ENCODE peak calls at places on chromosomes 6 and 20, in ten cellular contexts. E is Right ventricle myocardium inferior; T is hypothalamus; F is ecto neural progenitor cell; C is amygdala; Q is WTC11; I is AG20443; G is GM23338; V is fibroblast of mammary gland; Z is activated CD4-positive, alpha-beta T cell treated with anti-CD3 and anti-CD28 coated beads for 1 hour. X is an unnamed sample.

GRCh38 chr6:163707385-163708355 is 293.2 kb downstream of the QKI start:
- DNase-seq in E (no peak), T (no peak), F (no peak), C (no peak), Q (no peak), I (no peak), G (no peak), V (peak), Z (no peak), X (no peak)

GRCh38 chr6:7891098-7891872 is 19.3 kb downstream of the TXNDC5 start:
- DNase-seq in E (no peak), T (no peak), F (no peak), C (no peak), Q (no peak), I (no peak), G (no peak), V (no peak), Z (no peak), X (no peak)

GRCh38 chr6:46221221-46221793 is 50.5 kb upstream of the ENPP5 start:
- DNase-seq in E (no peak), T (no peak), F (no peak), C (no peak), Q (no peak), I (peak), G (peak), V (peak), Z (no peak), X (no peak)

GRCh38 chr6:151230277-151230577 is 9.5 kb upstream of the AKAP12 start:
- DNase-seq in E (no peak), T (no peak), F (no peak), C (no peak), Q (no peak), I (no peak), G (peak), V (no peak), Z (no peak), X (no peak)

GRCh38 chr6:147061152-147061551 is 143.1 kb upstream of the STXBP5 start:
- DNase-seq in E (no peak), T (no peak), F (no peak), C (no peak), Q (no peak), I (no peak), G (no peak), V (no peak), Z (no peak), X (no peak)

GRCh38 chr6:54613596-54613995 is 233.0 kb upstream of the FAM83B start:
- DNase-seq in E (no peak), T (no peak), F (no peak), C (no peak), Q (no peak), I (no peak), G (no peak), V (no peak), Z (no peak), X (no peak)

GRCh38 chr6:26383624-26384417 is 913 bp downstream of the BTN2A2 start:
- DNase-seq in E (no peak), T (no peak), F (peak), C (no peak), Q (peak), I (peak), G (peak), V (peak), Z (no peak), X (peak)

GRCh38 chr6:37700266-37700973 is 2.7 kb upstream of the MDGA1 start:
- DNase-seq in E (no peak), T (no peak), F (no peak), C (no peak), Q (no peak), I (no peak), G (no peak), V (no peak), Z (no peak), X (peak)

GRCh38 chr20:47144463-47144862 is 212.0 kb downstream of the ZMYND8 start:
- DNase-seq in E (no peak), T (no peak), F (no peak), C (no peak), Q (no peak), I (no peak), G (no peak), V (no peak), Z (no peak), X (no peak)

GRCh38 chr6:35426074-35426473 is 26.1 kb upstream of the FANCE start:
- DNase-seq in E (no peak), T (no peak), F (no peak), C (no peak), Q (no peak), I (no peak), G (no peak), V (no peak), Z (no peak), X (peak)

GRCh38 chr6:89002523-89002922 is 39.1 kb upstream of the RNGTT start:
- DNase-seq in E (no peak), T (no peak), F (no peak), C (no peak), Q (no peak), I (no peak), G (no peak), V (no peak), Z (no peak), X (no peak)

GRCh38 chr20:61297981-61298380 is 45.9 kb downstream of the CDH4 start:
- DNase-seq in E (no peak), T (peak), F (no peak), C (no peak), Q (no peak), I (no peak), G (no peak), V (peak), Z (no peak), X (no peak)

GRCh38 chr6:168020242-168020641 is 22.8 kb downstream of the KIF25 start:
- DNase-seq in E (no peak), T (no peak), F (no peak), C (no peak), Q (no peak), I (no peak), G (no peak), V (no peak), Z (no peak), X (no peak)

GRCh38 chr20:9369557-9369956 is 144.8 kb upstream of the LAMP5 start:
- DNase-seq in E (no peak), T (no peak), F (no peak), C (no peak), Q (no peak), I (no peak), G (no peak), V (no peak), Z (no peak), X (no peak)

GRCh38 chr20:34004227-34004626 is 10.5 kb downstream of the RALY start:
- DNase-seq in E (no peak), T (no peak), F (no peak), C (no peak), Q (no peak), I (no peak), G (no peak), V (no peak), Z (no peak), X (no peak)

X was measured in endodermal cell.